ENCODE peak calls at places on chromosomes 7 and 10, in five cellular contexts. One of them, this sample, is unnamed.
A peak's percentile ranks its signal among the peaks of the same experiment; 100 is the strongest.

GRCh38 chr7:64890761-64891666 is 12.1 kb upstream of the ZNF273 start:
- DNase-seq in IMR-90: no peak
- DNase-seq in neuronal stem cell: no peak
- DNase-seq in H9: no peak
- DNase-seq in mesenchymal stem cell: no peak
- DNase-seq in this sample: no peak

GRCh38 chr7:50793115-50793946 is 10.6 kb upstream of the GRB10 start:
- DNase-seq in IMR-90: peak; percentile 36
- DNase-seq in neuronal stem cell: peak; percentile 44
- DNase-seq in H9: peak; percentile 62
- DNase-seq in mesenchymal stem cell: peak; percentile 63
- DNase-seq in this sample: peak; percentile 80

GRCh38 chr10:70459771-70460490 is 18.4 kb upstream of the NODAL start:
- DNase-seq in IMR-90: no peak
- DNase-seq in neuronal stem cell: no peak
- DNase-seq in H9: peak; percentile 67
- DNase-seq in mesenchymal stem cell: no peak
- DNase-seq in this sample: no peak

GRCh38 chr10:119516381-119517234 is 25.9 kb downstream of the RGS10 start:
- DNase-seq in IMR-90: no peak
- DNase-seq in neuronal stem cell: no peak
- DNase-seq in H9: peak; percentile 56
- DNase-seq in mesenchymal stem cell: peak; percentile 70
- DNase-seq in this sample: peak; percentile 82

GRCh38 chr10:22849077-22849810 is 78.6 kb upstream of the ARMC3 start:
- DNase-seq in IMR-90: no peak
- DNase-seq in neuronal stem cell: no peak
- DNase-seq in H9: no peak
- DNase-seq in mesenchymal stem cell: no peak
- DNase-seq in this sample: no peak

GRCh38 chr7:1618475-1618874 is 48.6 kb upstream of the PSMG3 start:
- DNase-seq in IMR-90: no peak
- DNase-seq in neuronal stem cell: no peak
- DNase-seq in H9: no peak
- DNase-seq in mesenchymal stem cell: no peak
- DNase-seq in this sample: no peak

GRCh38 chr10:124588736-124589451 is 127.3 kb downstream of the LHPP start:
- DNase-seq in IMR-90: peak; percentile 28
- DNase-seq in neuronal stem cell: no peak
- DNase-seq in H9: no peak
- DNase-seq in mesenchymal stem cell: peak; percentile 74
- DNase-seq in this sample: no peak

GRCh38 chr7:158814637-158815036 is 14.7 kb downstream of the ESYT2 start:
- DNase-seq in IMR-90: no peak
- DNase-seq in neuronal stem cell: no peak
- DNase-seq in H9: no peak
- DNase-seq in mesenchymal stem cell: no peak
- DNase-seq in this sample: peak; percentile 61

GRCh38 chr10:101228682-101229274 is 485 bp downstream of the LBX1 start:
- DNase-seq in IMR-90: no peak
- DNase-seq in neuronal stem cell: no peak
- DNase-seq in H9: peak; percentile 61
- DNase-seq in mesenchymal stem cell: no peak
- DNase-seq in this sample: no peak

GRCh38 chr7:155257482-155258232 is 40.0 kb upstream of the INSIG1 start:
- DNase-seq in IMR-90: no peak
- DNase-seq in neuronal stem cell: no peak
- DNase-seq in H9: no peak
- DNase-seq in mesenchymal stem cell: no peak
- DNase-seq in this sample: no peak

GRCh38 chr7:21318190-21318915 is 109.5 kb upstream of the SP4 start:
- DNase-seq in IMR-90: no peak
- DNase-seq in neuronal stem cell: no peak
- DNase-seq in H9: no peak
- DNase-seq in mesenchymal stem cell: peak; percentile 56
- DNase-seq in this sample: no peak

GRCh38 chr7:26451997-26452396 is 160.3 kb downstream of the SNX10 start:
- DNase-seq in IMR-90: no peak
- DNase-seq in neuronal stem cell: no peak
- DNase-seq in H9: peak; percentile 69
- DNase-seq in mesenchymal stem cell: no peak
- DNase-seq in this sample: peak; percentile 42

GRCh38 chr10:80411267-80411668 is 2.9 kb downstream of the PRXL2A start:
- DNase-seq in IMR-90: no peak
- DNase-seq in neuronal stem cell: no peak
- DNase-seq in H9: no peak
- DNase-seq in mesenchymal stem cell: peak; percentile 85
- DNase-seq in this sample: no peak

GRCh38 chr7:50766808-50767207 is 15.9 kb downstream of the GRB10 start:
- DNase-seq in IMR-90: no peak
- DNase-seq in neuronal stem cell: no peak
- DNase-seq in H9: no peak
- DNase-seq in mesenchymal stem cell: no peak
- DNase-seq in this sample: no peak

GRCh38 chr7:115087437-115087836 is 165.5 kb downstream of the MDFIC start:
- DNase-seq in IMR-90: peak; percentile 92
- DNase-seq in neuronal stem cell: no peak
- DNase-seq in H9: no peak
- DNase-seq in mesenchymal stem cell: peak; percentile 80
- DNase-seq in this sample: peak; percentile 89

GRCh38 chr10:121927361-121927840 is 430 bp downstream of the ATE1 start:
- DNase-seq in IMR-90: peak; percentile 43
- DNase-seq in neuronal stem cell: no peak
- DNase-seq in H9: peak; percentile 53
- DNase-seq in mesenchymal stem cell: peak; percentile 81
- DNase-seq in this sample: peak; percentile 67

GRCh38 chr7:157250605-157251228 is 86.1 kb upstream of the DNAJB6 start:
- DNase-seq in IMR-90: peak; percentile 66
- DNase-seq in neuronal stem cell: peak; percentile 51
- DNase-seq in H9: peak; percentile 73
- DNase-seq in mesenchymal stem cell: peak; percentile 78
- DNase-seq in this sample: peak; percentile 86

GRCh38 chr7:149605696-149606095 is 108.1 kb upstream of the ZNF746 start:
- DNase-seq in IMR-90: no peak
- DNase-seq in neuronal stem cell: no peak
- DNase-seq in H9: no peak
- DNase-seq in mesenchymal stem cell: no peak
- DNase-seq in this sample: no peak

GRCh38 chr7:77985974-77986339 is 187.4 kb downstream of the PHTF2 start:
- DNase-seq in IMR-90: no peak
- DNase-seq in neuronal stem cell: no peak
- DNase-seq in H9: no peak
- DNase-seq in mesenchymal stem cell: no peak
- DNase-seq in this sample: no peak

GRCh38 chr10:67621834-67622233 is 74.2 kb downstream of the CTNNA3 start:
- DNase-seq in IMR-90: no peak
- DNase-seq in neuronal stem cell: no peak
- DNase-seq in H9: no peak
- DNase-seq in mesenchymal stem cell: no peak
- DNase-seq in this sample: no peak

GRCh38 chr7:107920048-107920772 is 29.2 kb downstream of the DLD start:
- DNase-seq in IMR-90: peak; percentile 22
- DNase-seq in neuronal stem cell: no peak
- DNase-seq in H9: no peak
- DNase-seq in mesenchymal stem cell: peak; percentile 46
- DNase-seq in this sample: no peak

GRCh38 chr7:4057289-4057616 is 624.8 kb upstream of the FOXK1 start:
- DNase-seq in IMR-90: no peak
- DNase-seq in neuronal stem cell: no peak
- DNase-seq in H9: no peak
- DNase-seq in mesenchymal stem cell: no peak
- DNase-seq in this sample: no peak

GRCh38 chr7:40899151-40899550 is 764.3 kb downstream of the SUGCT start:
- DNase-seq in IMR-90: no peak
- DNase-seq in neuronal stem cell: no peak
- DNase-seq in H9: no peak
- DNase-seq in mesenchymal stem cell: no peak
- DNase-seq in this sample: no peak

GRCh38 chr10:28849309-28849708 is 172.0 kb downstream of the BAMBI start:
- DNase-seq in IMR-90: no peak
- DNase-seq in neuronal stem cell: no peak
- DNase-seq in H9: no peak
- DNase-seq in mesenchymal stem cell: no peak
- DNase-seq in this sample: no peak

GRCh38 chr10:106772957-106773356 is 391.5 kb downstream of the SORCS1 start:
- DNase-seq in IMR-90: no peak
- DNase-seq in neuronal stem cell: no peak
- DNase-seq in H9: no peak
- DNase-seq in mesenchymal stem cell: no peak
- DNase-seq in this sample: no peak

DNA sequence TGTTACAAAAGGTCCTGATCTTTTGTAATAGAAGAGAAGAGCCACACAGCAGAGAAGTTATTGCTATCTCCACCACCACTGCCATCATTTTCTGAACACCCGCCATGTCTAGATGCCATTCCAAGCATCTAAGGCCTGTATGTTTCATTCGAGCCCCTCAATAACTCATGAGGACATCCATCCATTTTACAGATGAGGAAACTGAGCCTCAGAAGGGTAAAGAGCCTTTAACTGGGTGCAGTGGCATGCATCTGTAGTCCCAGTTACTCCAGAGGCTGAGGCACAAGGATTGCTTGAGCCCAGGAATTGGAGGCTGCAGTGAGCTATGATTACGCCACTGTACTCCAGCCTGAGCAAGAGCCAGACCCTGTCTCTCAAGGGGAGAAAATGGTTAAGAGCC is 39.3 kb downstream of the UBE2H start:
- DNase-seq in IMR-90: no peak
- DNase-seq in neuronal stem cell: no peak
- DNase-seq in H9: no peak
- DNase-seq in mesenchymal stem cell: no peak
- DNase-seq in this sample: no peak
- H3K4ac ChIP-seq in IMR-90: no peak overlapping the region
- H3K4ac ChIP-seq in neuronal stem cell: no peak overlapping the region
- H3K4ac ChIP-seq in H9: no peak overlapping the region
- H3K4ac ChIP-seq in mesenchymal stem cell: no peak overlapping the region
- H3K4ac ChIP-seq in this sample: no peak overlapping the region

GRCh38 chr10:13257621-13258150 is 23.5 kb upstream of the UCMA start:
- DNase-seq in IMR-90: no peak
- DNase-seq in neuronal stem cell: no peak
- DNase-seq in H9: no peak
- DNase-seq in mesenchymal stem cell: no peak
- DNase-seq in this sample: no peak
- H3K27ac ChIP-seq in IMR-90: no peak overlapping the region
- H3K27ac ChIP-seq in neuronal stem cell: no peak overlapping the region
- H3K27ac ChIP-seq in H9: no peak overlapping the region
- H3K27ac ChIP-seq in mesenchymal stem cell: no peak overlapping the region
- H3K27ac ChIP-seq in this sample: no peak overlapping the region

GRCh38 chr10:131825150-131825907 is 75.5 kb upstream of the PPP2R2D start:
- DNase-seq in IMR-90: no peak
- DNase-seq in neuronal stem cell: no peak
- DNase-seq in H9: peak; percentile 29
- DNase-seq in mesenchymal stem cell: no peak
- DNase-seq in this sample: peak; percentile 26
- H2BK15ac ChIP-seq in IMR-90: no peak overlapping the region
- H2BK15ac ChIP-seq in neuronal stem cell: peak overlapping the region; percentile 63
- H2BK15ac ChIP-seq in H9: no peak overlapping the region
- H2BK15ac ChIP-seq in mesenchymal stem cell: no peak overlapping the region
- H2BK15ac ChIP-seq in this sample: no peak overlapping the region

GRCh38 chr7:128361463-128362441 is at the start of gene PRRT4:
- DNase-seq in IMR-90: no peak
- DNase-seq in neuronal stem cell: no peak
- DNase-seq in H9: no peak
- DNase-seq in mesenchymal stem cell: peak; percentile 17
- DNase-seq in this sample: peak; percentile 55

GRCh38 chr7:128358233-128358632 is 3.3 kb downstream of the PRRT4 start:
- DNase-seq in IMR-90: no peak
- DNase-seq in neuronal stem cell: no peak
- DNase-seq in H9: no peak
- DNase-seq in mesenchymal stem cell: peak; percentile 20
- DNase-seq in this sample: no peak

GRCh38 chr7:128357366-128357662 is 4.2 kb downstream of the PRRT4 start:
- DNase-seq in IMR-90: no peak
- DNase-seq in neuronal stem cell: no peak
- DNase-seq in H9: no peak
- DNase-seq in mesenchymal stem cell: no peak
- DNase-seq in this sample: no peak

GRCh38 chr7:128359939-128360338 is 1.6 kb downstream of the PRRT4 start:
- DNase-seq in IMR-90: no peak
- DNase-seq in neuronal stem cell: no peak
- DNase-seq in H9: no peak
- DNase-seq in mesenchymal stem cell: no peak
- DNase-seq in this sample: no peak

DNA sequence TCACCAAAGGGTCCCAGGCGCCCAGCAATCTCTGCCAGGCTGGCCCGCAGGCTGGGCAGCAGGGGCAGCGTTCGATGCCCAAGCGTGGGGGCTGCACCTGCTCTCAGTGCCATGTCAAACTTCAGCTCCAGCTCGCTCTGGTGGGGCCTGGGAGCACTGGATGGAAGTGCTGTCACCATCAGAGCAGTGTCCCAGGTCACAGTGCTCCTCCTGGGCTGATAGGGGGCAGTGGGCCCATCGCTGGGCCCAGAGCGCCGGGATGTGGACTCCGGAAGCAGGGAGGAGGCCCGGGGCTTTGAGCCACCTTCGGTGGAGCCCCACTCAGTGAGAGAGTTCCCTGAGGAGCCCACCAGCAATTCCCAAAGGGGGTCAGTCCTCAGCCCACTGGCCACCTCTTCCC is 2.2 kb downstream of the PRRT4 start:
- DNase-seq in IMR-90: no peak
- DNase-seq in neuronal stem cell: no peak
- DNase-seq in H9: no peak
- DNase-seq in mesenchymal stem cell: no peak
- DNase-seq in this sample: no peak
- H3K4ac ChIP-seq in IMR-90: no peak overlapping the region
- H3K4ac ChIP-seq in neuronal stem cell: no peak overlapping the region
- H3K4ac ChIP-seq in H9: no peak overlapping the region
- H3K4ac ChIP-seq in mesenchymal stem cell: no peak overlapping the region
- H3K4ac ChIP-seq in this sample: no peak overlapping the region

GRCh38 chr10:91977501-91977900 is 53.9 kb downstream of the BTAF1 start:
- DNase-seq in IMR-90: no peak
- DNase-seq in neuronal stem cell: no peak
- DNase-seq in H9: no peak
- DNase-seq in mesenchymal stem cell: no peak
- DNase-seq in this sample: no peak
- H3K27ac ChIP-seq in IMR-90: no peak overlapping the region
- H3K27ac ChIP-seq in neuronal stem cell: no peak overlapping the region
- H3K27ac ChIP-seq in H9: no peak overlapping the region
- H3K27ac ChIP-seq in mesenchymal stem cell: no peak overlapping the region
- H3K27ac ChIP-seq in this sample: no peak overlapping the region

GRCh38 chr10:127853868-127854768 is 38.6 kb downstream of the CLRN3 start:
- DNase-seq in IMR-90: peak; percentile 47
- DNase-seq in neuronal stem cell: peak; percentile 73
- DNase-seq in H9: peak; percentile 77
- DNase-seq in mesenchymal stem cell: peak; percentile 70
- DNase-seq in this sample: peak; percentile 76
- H2BK15ac ChIP-seq in IMR-90: no peak overlapping the region
- H2BK15ac ChIP-seq in neuronal stem cell: no peak overlapping the region
- H2BK15ac ChIP-seq in H9: no peak overlapping the region
- H2BK15ac ChIP-seq in mesenchymal stem cell: no peak overlapping the region
- H2BK15ac ChIP-seq in this sample: no peak overlapping the region

GRCh38 chr7:76353744-76354143 is 5.0 kb downstream of the YWHAG start:
- DNase-seq in IMR-90: no peak
- DNase-seq in neuronal stem cell: no peak
- DNase-seq in H9: no peak
- DNase-seq in mesenchymal stem cell: no peak
- DNase-seq in this sample: no peak
- H3K4ac ChIP-seq in IMR-90: no peak overlapping the region
- H3K4ac ChIP-seq in neuronal stem cell: no peak overlapping the region
- H3K4ac ChIP-seq in H9: no peak overlapping the region
- H3K4ac ChIP-seq in mesenchymal stem cell: no peak overlapping the region
- H3K4ac ChIP-seq in this sample: no peak overlapping the region